ENCODE peak calls at places on chromosomes 3 and 15, in nine cellular contexts. W, A, Z, J, V, D, Q, F and G are unnamed samples.

GRCh38 chr15:79083154-79083553 is 7.4 kb downstream of the RASGRF1 start:
- DNase-seq in W (no peak), A (no peak), Z (no peak), J (no peak), V (no peak), D (no peak), Q (no peak), F (no peak), G (no peak)

GRCh38 chr15:66698318-66698961 is 3.6 kb upstream of the SMAD6 start:
- DNase-seq in W (peak; percentile 66), A (no peak), Z (no peak), J (peak; percentile 72), V (peak; percentile 67), D (peak; percentile 56), Q (peak; percentile 67), F (peak; percentile 52), G (peak; percentile 73)

GRCh38 chr15:94272251-94272898 is 41.0 kb downstream of the MCTP2 start:
- DNase-seq in W (no peak), A (no peak), Z (no peak), J (no peak), V (no peak), D (no peak), Q (no peak), F (no peak), G (no peak)

GRCh38 chr3:14847613-14848541 is 29.1 kb downstream of the FGD5 start:
- DNase-seq in W (peak; percentile 39), A (no peak), Z (no peak), J (no peak), V (no peak), D (no peak), Q (no peak), F (no peak), G (peak; percentile 22)

GRCh38 chr15:97893988-97894387 is 66.5 kb upstream of the ARRDC4 start:
- DNase-seq in W (no peak), A (no peak), Z (no peak), J (no peak), V (no peak), D (no peak), Q (no peak), F (no peak), G (no peak)

GRCh38 chr3:191070762-191071365 is 128.2 kb upstream of the OSTN start:
- DNase-seq in W (no peak), A (no peak), Z (no peak), J (no peak), V (no peak), D (peak; percentile 16), Q (no peak), F (no peak), G (no peak)

GRCh38 chr3:187006884-187007630 is 76.7 kb downstream of the ST6GAL1 start:
- DNase-seq in W (no peak), A (no peak), Z (no peak), J (no peak), V (no peak), D (peak; percentile 52), Q (no peak), F (no peak), G (no peak)

GRCh38 chr15:48855501-48856440 is 22.2 kb upstream of the EID1 start:
- DNase-seq in W (peak; percentile 24), A (no peak), Z (peak; percentile 42), J (no peak), V (peak; percentile 33), D (peak; percentile 62), Q (peak; percentile 24), F (no peak), G (peak; percentile 36)

GRCh38 chr3:186536883-186537553 is 7.2 kb downstream of the CRYGS start:
- DNase-seq in W (no peak), A (no peak), Z (no peak), J (no peak), V (no peak), D (peak; percentile 15), Q (peak; percentile 11), F (no peak), G (no peak)

GRCh38 chr3:8143186-8143585 is 358.4 kb upstream of the LMCD1 start:
- DNase-seq in W (no peak), A (no peak), Z (no peak), J (no peak), V (no peak), D (no peak), Q (no peak), F (no peak), G (no peak)

GRCh38 chr3:174016186-174016585 is 618.6 kb downstream of the NLGN1 start:
- DNase-seq in W (no peak), A (no peak), Z (no peak), J (no peak), V (no peak), D (peak; percentile 92), Q (no peak), F (peak; percentile 14), G (no peak)

GRCh38 chr3:148990211-148990610 is 1.1 kb upstream of the GYG1 start:
- DNase-seq in W (peak; percentile 46), A (no peak), Z (no peak), J (no peak), V (no peak), D (no peak), Q (no peak), F (no peak), G (no peak)

GRCh38 chr3:148992027-148992634 is 791 bp downstream of the GYG1 start:
- DNase-seq in W (peak; percentile 48), A (no peak), Z (peak; percentile 16), J (no peak), V (peak; percentile 8), D (no peak), Q (peak; percentile 58), F (no peak), G (peak; percentile 45)

GRCh38 chr3:148992635-148993230 is 1.4 kb downstream of the GYG1 start:
- DNase-seq in W (no peak), A (no peak), Z (no peak), J (no peak), V (no peak), D (no peak), Q (no peak), F (no peak), G (peak; percentile 9)

DNA sequence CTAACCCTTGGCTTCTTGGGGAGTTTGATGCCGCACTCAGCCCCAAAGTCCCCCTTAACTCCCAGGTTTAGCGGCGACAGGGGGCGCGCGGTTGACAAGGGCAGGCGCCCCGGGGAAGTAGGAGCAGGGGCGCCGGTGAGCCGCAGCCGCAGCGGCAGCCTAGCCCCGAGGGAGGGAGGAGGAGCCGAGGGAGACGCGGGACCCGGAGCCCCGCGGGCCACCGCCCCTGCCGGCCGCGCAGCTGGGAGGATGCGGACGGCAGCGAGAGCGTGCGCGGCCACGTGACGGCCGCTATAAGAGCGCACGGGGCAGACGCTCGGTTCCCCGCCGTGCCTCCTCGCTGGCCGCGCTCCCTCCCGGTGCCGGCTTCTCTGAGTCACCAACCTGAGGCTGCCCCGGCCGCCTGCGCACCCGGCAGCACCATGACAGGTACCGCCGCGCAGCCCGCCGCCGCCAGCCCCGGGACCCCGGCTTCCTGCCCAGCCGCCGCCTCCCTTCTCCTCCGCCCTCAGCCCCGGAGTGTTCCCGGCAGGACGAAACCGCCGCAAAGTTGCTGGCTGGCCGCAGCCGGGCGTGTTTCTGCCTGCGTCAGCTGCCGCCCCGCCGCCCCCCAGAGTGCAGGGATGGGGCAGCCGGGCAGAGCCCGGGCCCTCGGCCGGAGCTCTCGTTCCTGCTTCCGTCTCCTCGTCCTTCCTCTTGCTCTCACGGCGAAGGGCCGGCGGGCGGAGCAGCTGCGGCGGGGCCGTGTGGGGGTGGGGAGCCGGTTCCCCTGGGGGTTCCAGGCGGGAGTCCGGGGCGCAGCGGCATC is at the start of gene GYG1:
- DNase-seq in W (peak; percentile 81), A (peak; percentile 88), Z (peak; percentile 52), J (peak; percentile 70), V (peak; percentile 68), D (peak; percentile 80), Q (peak; percentile 84), F (peak; percentile 91), G (peak; percentile 79)
- TF ChIP-seq POLR2A in W (peak; percentile 88), A (peak; percentile 52), Z (peak; percentile 84), J (peak; percentile 60), V (peak; percentile 76), D (peak; percentile 89), Q (peak; percentile 63), F (peak; percentile 91), G (peak; percentile 91)

GRCh38 chr3:42652611-42653302 is 740 bp upstream of the ZBTB47 start:
- DNase-seq in W (peak; percentile 67), A (peak; percentile 84), Z (peak; percentile 57), J (peak; percentile 54), V (peak; percentile 29), D (peak; percentile 78), Q (no peak), F (peak; percentile 90), G (peak; percentile 66)
- TF ChIP-seq POLR2A in W (peak; percentile 65), A (no peak), Z (peak; percentile 70), J (peak; percentile 67), V (no peak), D (peak; percentile 58), Q (no peak), F (peak; percentile 91), G (peak; percentile 30)

GRCh38 chr3:53577486-53577885 is 83.1 kb downstream of the CACNA1D start:
- DNase-seq in W (no peak), A (no peak), Z (no peak), J (no peak), V (no peak), D (no peak), Q (no peak), F (no peak), G (no peak)
- TF ChIP-seq POLR2A in W (no peak), A (no peak), Z (no peak), J (no peak), V (no peak), D (no peak), Q (no peak), F (no peak), G (no peak)

GRCh38 chr15:39579487-39580116 is 1.3 kb upstream of the THBS1 start:
- DNase-seq in W (peak; percentile 79), A (peak; percentile 87), Z (peak; percentile 69), J (peak; percentile 66), V (peak; percentile 88), D (peak; percentile 98), Q (no peak), F (peak; percentile 70), G (peak; percentile 64)

GRCh38 chr15:39580117-39580629 is 706 bp upstream of the THBS1 start:
- DNase-seq in W (peak; percentile 96), A (peak; percentile 96), Z (peak; percentile 99), J (peak; percentile 93), V (peak; percentile 81), D (peak; percentile 98), Q (peak; percentile 79), F (peak; percentile 69), G (peak; percentile 95)

GRCh38 chr15:39580630-39581500 is at the start of gene THBS1:
- DNase-seq in W (peak; percentile 95), A (peak; percentile 94), Z (peak; percentile 81), J (peak; percentile 82), V (peak; percentile 81), D (peak; percentile 95), Q (peak; percentile 29), F (peak; percentile 76), G (peak; percentile 66)

GRCh38 chr15:39581501-39582285 is 814 bp downstream of the THBS1 start:
- DNase-seq in W (peak; percentile 70), A (no peak), Z (peak; percentile 56), J (peak; percentile 71), V (peak; percentile 78), D (peak; percentile 65), Q (no peak), F (peak; percentile 42), G (peak; percentile 32)

DNA sequence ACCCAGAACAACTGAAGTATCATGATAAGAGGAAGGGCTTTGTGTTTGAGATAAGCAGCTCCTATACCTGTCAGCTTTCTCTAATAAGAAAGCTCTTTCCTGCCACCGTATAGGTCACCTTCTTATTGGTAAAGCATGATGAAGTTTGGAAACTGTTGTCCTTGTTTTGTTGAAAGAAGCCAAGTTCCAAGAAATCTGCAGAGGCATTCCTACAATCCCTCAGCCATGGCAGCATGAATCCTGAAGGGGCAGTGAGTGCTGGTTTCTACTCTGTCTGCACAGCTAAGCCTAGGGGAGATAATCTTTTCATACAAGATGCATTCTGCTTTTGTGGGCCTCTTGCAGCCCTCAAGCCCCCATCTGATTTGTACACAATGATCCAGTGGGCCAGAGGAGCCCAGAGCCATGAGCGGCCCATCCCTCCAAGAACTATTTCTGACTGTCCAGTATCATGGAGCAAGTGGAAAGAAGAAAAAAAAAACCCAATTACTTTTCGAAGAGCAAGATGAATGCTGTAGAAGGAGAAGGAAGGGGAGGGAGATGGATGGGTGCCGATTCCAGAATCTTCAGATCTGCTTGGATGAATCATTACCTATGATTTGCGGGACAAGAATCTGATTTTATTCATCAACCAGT is 1.9 kb upstream of the THBS1 start:
- DNase-seq in W (no peak), A (no peak), Z (no peak), J (no peak), V (no peak), D (peak; percentile 52), Q (no peak), F (no peak), G (peak; percentile 30)
- TF ChIP-seq POLR2A in W (no peak), A (no peak), Z (no peak), J (no peak), V (no peak), D (no peak), Q (no peak), F (no peak), G (no peak)